ENCODE peak calls at places on chromosomes 13 and 19, in five cellular contexts. One of them, this sample, is unnamed.

GRCh38 chr19:12629215-12629614 is 18.5 kb downstream of the ZNF791 start:
- DNase-seq in CD8-positive, alpha-beta memory T cell: no peak
- DNase-seq in GM12892: no peak
- DNase-seq in heart right ventricle: no peak
- DNase-seq in T-helper 2 cell: no peak
- DNase-seq in this sample: no peak

GRCh38 chr19:37954421-37954874 is 47.4 kb downstream of the SIPA1L3 start:
- DNase-seq in CD8-positive, alpha-beta memory T cell: no peak
- DNase-seq in GM12892: no peak
- DNase-seq in heart right ventricle: no peak
- DNase-seq in T-helper 2 cell: no peak
- DNase-seq in this sample: no peak

GRCh38 chr13:99687728-99688397 is 186.6 kb downstream of the TM9SF2 start:
- DNase-seq in CD8-positive, alpha-beta memory T cell: no peak
- DNase-seq in GM12892: no peak
- DNase-seq in heart right ventricle: no peak
- DNase-seq in T-helper 2 cell: no peak
- DNase-seq in this sample: no peak

GRCh38 chr13:110388141-110388943 is 81.3 kb downstream of the COL4A2 start:
- DNase-seq in CD8-positive, alpha-beta memory T cell: no peak
- DNase-seq in GM12892: no peak
- DNase-seq in heart right ventricle: peak
- DNase-seq in T-helper 2 cell: no peak
- DNase-seq in this sample: no peak

GRCh38 chr19:16078759-16079707 is 2.7 kb downstream of the TPM4 start:
- DNase-seq in CD8-positive, alpha-beta memory T cell: peak
- DNase-seq in GM12892: peak
- DNase-seq in heart right ventricle: peak
- DNase-seq in T-helper 2 cell: peak
- DNase-seq in this sample: peak

GRCh38 chr13:79779761-79780160 is 298.8 kb downstream of the NDFIP2 start:
- DNase-seq in CD8-positive, alpha-beta memory T cell: no peak
- DNase-seq in GM12892: no peak
- DNase-seq in heart right ventricle: no peak
- DNase-seq in T-helper 2 cell: no peak
- DNase-seq in this sample: no peak

GRCh38 chr19:33780746-33781145 is 15.9 kb upstream of the KCTD15 start:
- DNase-seq in CD8-positive, alpha-beta memory T cell: no peak
- DNase-seq in GM12892: no peak
- DNase-seq in heart right ventricle: no peak
- DNase-seq in T-helper 2 cell: no peak
- DNase-seq in this sample: no peak

GRCh38 chr13:94305463-94305862 is 174.0 kb downstream of the DCT start:
- DNase-seq in CD8-positive, alpha-beta memory T cell: no peak
- DNase-seq in GM12892: no peak
- DNase-seq in heart right ventricle: peak
- DNase-seq in T-helper 2 cell: no peak
- DNase-seq in this sample: no peak

GRCh38 chr13:99022953-99023352 is 45.1 kb upstream of the DOCK9 start:
- DNase-seq in CD8-positive, alpha-beta memory T cell: no peak
- DNase-seq in GM12892: no peak
- DNase-seq in heart right ventricle: no peak
- DNase-seq in T-helper 2 cell: no peak
- DNase-seq in this sample: no peak

GRCh38 chr19:29476528-29476927 is 49.3 kb upstream of the VSTM2B start:
- DNase-seq in CD8-positive, alpha-beta memory T cell: no peak
- DNase-seq in GM12892: no peak
- DNase-seq in heart right ventricle: no peak
- DNase-seq in T-helper 2 cell: no peak
- DNase-seq in this sample: no peak

GRCh38 chr19:29505034-29505824 is 20.6 kb upstream of the VSTM2B start:
- DNase-seq in CD8-positive, alpha-beta memory T cell: no peak
- DNase-seq in GM12892: no peak
- DNase-seq in heart right ventricle: no peak
- DNase-seq in T-helper 2 cell: no peak
- DNase-seq in this sample: no peak

GRCh38 chr19:32811151-32811550 is 58.4 kb downstream of the SLC7A9 start:
- DNase-seq in CD8-positive, alpha-beta memory T cell: no peak
- DNase-seq in GM12892: no peak
- DNase-seq in heart right ventricle: no peak
- DNase-seq in T-helper 2 cell: no peak
- DNase-seq in this sample: no peak

GRCh38 chr19:10593148-10593547 is 6.0 kb upstream of the AP1M2 start:
- DNase-seq in CD8-positive, alpha-beta memory T cell: no peak
- DNase-seq in GM12892: no peak
- DNase-seq in heart right ventricle: no peak
- DNase-seq in T-helper 2 cell: no peak
- DNase-seq in this sample: no peak

GRCh38 chr19:16342002-16342715 is 17.5 kb downstream of the KLF2 start:
- DNase-seq in CD8-positive, alpha-beta memory T cell: peak
- DNase-seq in GM12892: no peak
- DNase-seq in heart right ventricle: peak
- DNase-seq in T-helper 2 cell: peak
- DNase-seq in this sample: no peak

GRCh38 chr13:26458196-26458734 is 99.2 kb upstream of the WASF3 start:
- DNase-seq in CD8-positive, alpha-beta memory T cell: no peak
- DNase-seq in GM12892: no peak
- DNase-seq in heart right ventricle: no peak
- DNase-seq in T-helper 2 cell: no peak
- DNase-seq in this sample: no peak

GRCh38 chr13:112576191-112576590 is 11.8 kb downstream of the TUBGCP3 start:
- DNase-seq in CD8-positive, alpha-beta memory T cell: no peak
- DNase-seq in GM12892: no peak
- DNase-seq in heart right ventricle: no peak
- DNase-seq in T-helper 2 cell: no peak
- DNase-seq in this sample: no peak

GRCh38 chr13:113390874-113391497 is 27.1 kb upstream of the GRTP1 start:
- DNase-seq in CD8-positive, alpha-beta memory T cell: no peak
- DNase-seq in GM12892: no peak
- DNase-seq in heart right ventricle: no peak
- DNase-seq in T-helper 2 cell: no peak
- DNase-seq in this sample: no peak

GRCh38 chr19:11356676-11357550 is 1.7 kb downstream of the PLPPR2 start:
- DNase-seq in CD8-positive, alpha-beta memory T cell: no peak
- DNase-seq in GM12892: no peak
- DNase-seq in heart right ventricle: no peak
- DNase-seq in T-helper 2 cell: no peak
- DNase-seq in this sample: no peak

GRCh38 chr19:805161-805561 is 7.9 kb downstream of the PTBP1 start:
- DNase-seq in CD8-positive, alpha-beta memory T cell: no peak
- DNase-seq in GM12892: no peak
- DNase-seq in heart right ventricle: no peak
- DNase-seq in T-helper 2 cell: no peak
- DNase-seq in this sample: no peak

GRCh38 chr13:94520001-94520400 is 40.5 kb upstream of the DCT start:
- DNase-seq in CD8-positive, alpha-beta memory T cell: no peak
- DNase-seq in GM12892: no peak
- DNase-seq in heart right ventricle: no peak
- DNase-seq in T-helper 2 cell: no peak
- DNase-seq in this sample: no peak

GRCh38 chr19:49496574-49497008 is 357 bp downstream of the RPS11 start:
- DNase-seq in CD8-positive, alpha-beta memory T cell: no peak
- DNase-seq in GM12892: no peak
- DNase-seq in heart right ventricle: no peak
- DNase-seq in T-helper 2 cell: no peak
- DNase-seq in this sample: no peak

GRCh38 chr19:15454371-15454800 is 4.6 kb upstream of the WIZ start:
- DNase-seq in CD8-positive, alpha-beta memory T cell: no peak
- DNase-seq in GM12892: no peak
- DNase-seq in heart right ventricle: no peak
- DNase-seq in T-helper 2 cell: no peak
- DNase-seq in this sample: no peak

GRCh38 chr19:36916991-36917390 is 859 bp downstream of the ZNF568 start:
- DNase-seq in CD8-positive, alpha-beta memory T cell: no peak
- DNase-seq in GM12892: no peak
- DNase-seq in heart right ventricle: no peak
- DNase-seq in T-helper 2 cell: no peak
- DNase-seq in this sample: peak